ENCODE peak calls at places on chromosomes 7 and 10, in seven cellular contexts. T is A549, K is transverse colon, J is tibial nerve, P is SK-N-SH, E is upper lobe of left lung, A is esophagus muscularis mucosa. C is an unnamed sample.

GRCh38 chr10:99460070-99460469 is 29.6 kb upstream of the GOT1 start:
- DNase-seq in E (no peak), A (no peak), K (no peak), J (no peak), P (no peak), T (no peak), C (no peak)

GRCh38 chr7:65448824-65449504 is 75.3 kb downstream of the ZNF92 start:
- DNase-seq in P (no peak), K (no peak), T (peak), E (no peak), J (no peak), A (no peak), C (no peak)

GRCh38 chr10:124088944-124089343 is 4.5 kb downstream of the CHST15 start:
- DNase-seq in K (no peak), P (no peak), A (no peak), T (no peak), J (no peak), E (no peak), C (no peak)

GRCh38 chr7:151308791-151309190 is 32.8 kb upstream of the NUB1 start:
- DNase-seq in K (no peak), J (no peak), A (no peak), E (no peak), P (no peak), T (no peak), C (no peak)

GRCh38 chr10:4546500-4546899 is 279.5 kb upstream of the AKR1E2 start:
- DNase-seq in E (no peak), P (no peak), A (no peak), T (no peak), J (no peak), K (no peak), C (no peak)

GRCh38 chr7:80240265-80241025 is 105.8 kb downstream of the GNAI1 start:
- DNase-seq in A (no peak), P (no peak), J (no peak), K (no peak), T (no peak), E (no peak), C (no peak)

GRCh38 chr10:11145498-11145855 is 127.8 kb downstream of the CELF2 start:
- DNase-seq in E (peak), P (no peak), T (no peak), A (no peak), K (peak), J (no peak), C (no peak)

GRCh38 chr10:17923728-17924127 is 28.0 kb upstream of the SLC39A12 start:
- DNase-seq in P (no peak), A (no peak), E (no peak), J (no peak), T (peak), K (peak), C (no peak)

GRCh38 chr10:101014230-101014884 is 14.7 kb downstream of the LZTS2 start:
- DNase-seq in J (peak), E (peak), A (no peak), T (peak), P (peak), K (peak), C (peak)

GRCh38 chr7:122143376-122143750 is 686 bp downstream of the AASS start:
- DNase-seq in E (peak), P (peak), K (peak), J (peak), A (no peak), T (no peak), C (peak)

GRCh38 chr10:8614054-8614565 is 559.6 kb downstream of the GATA3 start:
- DNase-seq in T (no peak), P (no peak), E (no peak), J (no peak), A (no peak), K (no peak), C (no peak)

GRCh38 chr10:58967551-58968418 is 208.7 kb upstream of the PHYHIPL start:
- DNase-seq in J (no peak), T (peak), K (no peak), E (no peak), A (no peak), P (peak), C (no peak)

GRCh38 chr7:140160308-140160707 is 16.5 kb downstream of the KDM7A start:
- DNase-seq in T (no peak), P (peak), E (no peak), K (no peak), A (no peak), J (no peak), C (no peak)

GRCh38 chr7:37284805-37285211 is 163.9 kb downstream of the ELMO1 start:
- DNase-seq in J (peak), T (peak), K (peak), E (peak), A (peak), P (peak), C (peak)

GRCh38 chr7:140540142-140540777 is 61.0 kb upstream of the MKRN1 start:
- DNase-seq in P (no peak), A (no peak), E (no peak), K (no peak), T (no peak), J (no peak), C (peak)

GRCh38 chr7:18638594-18639452 is 143.3 kb downstream of the HDAC9 start:
- DNase-seq in J (peak), E (no peak), K (no peak), A (no peak), T (no peak), P (no peak), C (no peak)

GRCh38 chr7:105589221-105590077 is 8.2 kb upstream of the EFCAB10 start:
- DNase-seq in P (peak), T (peak), K (peak), A (no peak), E (peak), J (peak), C (peak)

GRCh38 chr10:93288679-93289634 is 193.2 kb downstream of the MYOF start:
- DNase-seq in E (peak), P (peak), A (no peak), T (peak), J (peak), K (peak), C (peak)
- TF ChIP-seq EP300 in E (no peak), P (no peak), A (no peak), T (peak), J (no peak), K (no peak), C (no peak)

GRCh38 chr7:156073366-156074052 is 261.2 kb upstream of the SHH start:
- DNase-seq in A (no peak), K (no peak), E (peak), T (no peak), P (no peak), J (no peak), C (no peak)
- TF ChIP-seq CTCF in A (no peak), K (no peak), E (no peak), T (no peak), P (no peak), J (no peak), C (no peak)

GRCh38 chr10:119747940-119748339 is 22.1 kb downstream of the INPP5F start:
- DNase-seq in T (no peak), A (no peak), P (no peak), J (no peak), E (no peak), K (no peak), C (no peak)
- TF ChIP-seq EP300 in T (no peak), A (no peak), P (no peak), J (no peak), E (no peak), K (no peak), C (no peak)

DNA sequence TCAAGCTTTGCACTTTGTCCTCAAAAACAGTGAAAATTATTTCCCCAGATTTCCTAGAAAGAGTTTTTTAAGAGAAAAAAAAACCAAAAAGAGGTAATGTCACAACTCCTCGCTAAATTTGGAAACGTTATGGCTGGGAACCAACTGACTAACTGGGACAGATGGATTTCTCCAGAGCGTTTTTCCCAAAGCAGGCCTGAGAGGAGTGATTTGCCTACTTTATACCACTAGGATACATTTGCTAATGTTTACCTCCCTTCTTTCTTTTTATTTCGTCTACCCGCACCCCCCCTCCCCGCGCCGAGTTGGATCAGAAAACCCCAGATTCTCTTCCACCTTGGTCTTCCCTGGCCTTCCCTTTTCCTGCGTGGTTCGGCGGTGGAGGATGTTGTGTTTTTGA is 7.2 kb downstream of the CPA2 start:
- DNase-seq in P (no peak), E (no peak), J (peak), A (peak), T (no peak), K (no peak), C (peak)
- TF ChIP-seq CTCF in P (no peak), E (no peak), J (no peak), A (peak), T (no peak), K (no peak), C (no peak)